ENCODE peak calls at places on chromosomes 5 and 9, in eight cellular contexts. One of them, this sample, is unnamed.
A peak's percentile ranks its signal among the peaks of the same experiment; 100 is the strongest.

GRCh38 chr9:120783611-120784047 is 9.6 kb downstream of the FBXW2 start:
- DNase-seq in NCI-H1930: peak; percentile 16
- DNase-seq in amniotic stem cell: no peak
- DNase-seq in GM13977: no peak
- DNase-seq in NCI-H460: no peak
- DNase-seq in astrocyte of the spinal cord: no peak
- DNase-seq in stimulated activated CD8-positive, alpha-beta memory T cell treated with anti-CD3 and anti-CD28 coated beads, Interleukin-2, amount 100 ng/mL, for 1 hour: no peak
- DNase-seq in prostate gland: peak; percentile 38
- DNase-seq in this sample: no peak

GRCh38 chr5:130109152-130109551 is 204.9 kb downstream of the CHSY3 start:
- DNase-seq in NCI-H1930: peak; percentile 1
- DNase-seq in amniotic stem cell: no peak
- DNase-seq in GM13977: peak; percentile 10
- DNase-seq in NCI-H460: peak; percentile 63
- DNase-seq in astrocyte of the spinal cord: peak; percentile 57
- DNase-seq in stimulated activated CD8-positive, alpha-beta memory T cell treated with anti-CD3 and anti-CD28 coated beads, Interleukin-2, amount 100 ng/mL, for 1 hour: no peak
- DNase-seq in prostate gland: no peak
- DNase-seq in this sample: no peak

GRCh38 chr9:3413984-3414383 is 111.8 kb downstream of the RFX3 start:
- DNase-seq in NCI-H1930: no peak
- DNase-seq in amniotic stem cell: no peak
- DNase-seq in GM13977: no peak
- DNase-seq in NCI-H460: no peak
- DNase-seq in astrocyte of the spinal cord: no peak
- DNase-seq in stimulated activated CD8-positive, alpha-beta memory T cell treated with anti-CD3 and anti-CD28 coated beads, Interleukin-2, amount 100 ng/mL, for 1 hour: no peak
- DNase-seq in prostate gland: no peak
- DNase-seq in this sample: no peak

GRCh38 chr9:128203842-128204551 is 818 bp downstream of the DNM1 start:
- DNase-seq in NCI-H1930: peak; percentile 15
- DNase-seq in amniotic stem cell: no peak
- DNase-seq in GM13977: no peak
- DNase-seq in NCI-H460: no peak
- DNase-seq in astrocyte of the spinal cord: peak; percentile 34
- DNase-seq in stimulated activated CD8-positive, alpha-beta memory T cell treated with anti-CD3 and anti-CD28 coated beads, Interleukin-2, amount 100 ng/mL, for 1 hour: no peak
- DNase-seq in prostate gland: no peak
- DNase-seq in this sample: no peak

GRCh38 chr9:107807183-107807582 is 317.6 kb upstream of the KLF4 start:
- DNase-seq in NCI-H1930: no peak
- DNase-seq in amniotic stem cell: no peak
- DNase-seq in GM13977: no peak
- DNase-seq in NCI-H460: no peak
- DNase-seq in astrocyte of the spinal cord: peak; percentile 22
- DNase-seq in stimulated activated CD8-positive, alpha-beta memory T cell treated with anti-CD3 and anti-CD28 coated beads, Interleukin-2, amount 100 ng/mL, for 1 hour: no peak
- DNase-seq in prostate gland: no peak
- DNase-seq in this sample: no peak

GRCh38 chr5:116448869-116449453 is 125.7 kb downstream of the SEMA6A start:
- DNase-seq in NCI-H1930: no peak
- DNase-seq in amniotic stem cell: no peak
- DNase-seq in GM13977: no peak
- DNase-seq in NCI-H460: no peak
- DNase-seq in astrocyte of the spinal cord: no peak
- DNase-seq in stimulated activated CD8-positive, alpha-beta memory T cell treated with anti-CD3 and anti-CD28 coated beads, Interleukin-2, amount 100 ng/mL, for 1 hour: no peak
- DNase-seq in prostate gland: no peak
- DNase-seq in this sample: no peak

GRCh38 chr9:109213300-109214121 is 46.5 kb upstream of the FRRS1L start:
- DNase-seq in NCI-H1930: no peak
- DNase-seq in amniotic stem cell: no peak
- DNase-seq in GM13977: no peak
- DNase-seq in NCI-H460: no peak
- DNase-seq in astrocyte of the spinal cord: no peak
- DNase-seq in stimulated activated CD8-positive, alpha-beta memory T cell treated with anti-CD3 and anti-CD28 coated beads, Interleukin-2, amount 100 ng/mL, for 1 hour: no peak
- DNase-seq in prostate gland: peak; percentile 51
- DNase-seq in this sample: no peak

GRCh38 chr9:124312290-124313265 is 54.8 kb downstream of the NEK6 start:
- DNase-seq in NCI-H1930: no peak
- DNase-seq in amniotic stem cell: no peak
- DNase-seq in GM13977: no peak
- DNase-seq in NCI-H460: no peak
- DNase-seq in astrocyte of the spinal cord: no peak
- DNase-seq in stimulated activated CD8-positive, alpha-beta memory T cell treated with anti-CD3 and anti-CD28 coated beads, Interleukin-2, amount 100 ng/mL, for 1 hour: no peak
- DNase-seq in prostate gland: no peak
- DNase-seq in this sample: no peak

GRCh38 chr5:157342822-157343402 is 77.0 kb downstream of the CYFIP2 start:
- DNase-seq in NCI-H1930: no peak
- DNase-seq in amniotic stem cell: no peak
- DNase-seq in GM13977: peak; percentile 27
- DNase-seq in NCI-H460: peak; percentile 46
- DNase-seq in astrocyte of the spinal cord: peak; percentile 7
- DNase-seq in stimulated activated CD8-positive, alpha-beta memory T cell treated with anti-CD3 and anti-CD28 coated beads, Interleukin-2, amount 100 ng/mL, for 1 hour: no peak
- DNase-seq in prostate gland: no peak
- DNase-seq in this sample: no peak

GRCh38 chr5:94969174-94969573 is 315.7 kb downstream of the MCTP1 start:
- DNase-seq in NCI-H1930: no peak
- DNase-seq in amniotic stem cell: no peak
- DNase-seq in GM13977: no peak
- DNase-seq in NCI-H460: peak; percentile 34
- DNase-seq in astrocyte of the spinal cord: peak; percentile 69
- DNase-seq in stimulated activated CD8-positive, alpha-beta memory T cell treated with anti-CD3 and anti-CD28 coated beads, Interleukin-2, amount 100 ng/mL, for 1 hour: no peak
- DNase-seq in prostate gland: no peak
- DNase-seq in this sample: no peak

GRCh38 chr5:74945561-74946165 is 79.5 kb upstream of the FAM169A start:
- DNase-seq in NCI-H1930: no peak
- DNase-seq in amniotic stem cell: no peak
- DNase-seq in GM13977: peak; percentile 38
- DNase-seq in NCI-H460: no peak
- DNase-seq in astrocyte of the spinal cord: no peak
- DNase-seq in stimulated activated CD8-positive, alpha-beta memory T cell treated with anti-CD3 and anti-CD28 coated beads, Interleukin-2, amount 100 ng/mL, for 1 hour: no peak
- DNase-seq in prostate gland: no peak
- DNase-seq in this sample: no peak

GRCh38 chr9:127099664-127100063 is 22.8 kb downstream of the ANGPTL2 start:
- DNase-seq in NCI-H1930: no peak
- DNase-seq in amniotic stem cell: no peak
- DNase-seq in GM13977: no peak
- DNase-seq in NCI-H460: no peak
- DNase-seq in astrocyte of the spinal cord: no peak
- DNase-seq in stimulated activated CD8-positive, alpha-beta memory T cell treated with anti-CD3 and anti-CD28 coated beads, Interleukin-2, amount 100 ng/mL, for 1 hour: no peak
- DNase-seq in prostate gland: no peak
- DNase-seq in this sample: no peak

GRCh38 chr5:169788168-169788567 is 151.1 kb downstream of the DOCK2 start:
- DNase-seq in NCI-H1930: no peak
- DNase-seq in amniotic stem cell: no peak
- DNase-seq in GM13977: no peak
- DNase-seq in NCI-H460: peak; percentile 92
- DNase-seq in astrocyte of the spinal cord: peak; percentile 30
- DNase-seq in stimulated activated CD8-positive, alpha-beta memory T cell treated with anti-CD3 and anti-CD28 coated beads, Interleukin-2, amount 100 ng/mL, for 1 hour: no peak
- DNase-seq in prostate gland: no peak
- DNase-seq in this sample: no peak

GRCh38 chr5:90909945-90910344 is 351.3 kb downstream of the ADGRV1 start:
- DNase-seq in NCI-H1930: no peak
- DNase-seq in amniotic stem cell: no peak
- DNase-seq in GM13977: no peak
- DNase-seq in NCI-H460: no peak
- DNase-seq in astrocyte of the spinal cord: no peak
- DNase-seq in stimulated activated CD8-positive, alpha-beta memory T cell treated with anti-CD3 and anti-CD28 coated beads, Interleukin-2, amount 100 ng/mL, for 1 hour: no peak
- DNase-seq in prostate gland: no peak
- DNase-seq in this sample: no peak

GRCh38 chr9:138049085-138049778 is 171.7 kb downstream of the CACNA1B start:
- DNase-seq in NCI-H1930: no peak
- DNase-seq in amniotic stem cell: no peak
- DNase-seq in GM13977: no peak
- DNase-seq in NCI-H460: no peak
- DNase-seq in astrocyte of the spinal cord: no peak
- DNase-seq in stimulated activated CD8-positive, alpha-beta memory T cell treated with anti-CD3 and anti-CD28 coated beads, Interleukin-2, amount 100 ng/mL, for 1 hour: no peak
- DNase-seq in prostate gland: no peak
- DNase-seq in this sample: no peak

GRCh38 chr9:82810902-82811301 is 252.0 kb downstream of the RASEF start:
- DNase-seq in NCI-H1930: no peak
- DNase-seq in amniotic stem cell: no peak
- DNase-seq in GM13977: no peak
- DNase-seq in NCI-H460: no peak
- DNase-seq in astrocyte of the spinal cord: peak; percentile 91
- DNase-seq in stimulated activated CD8-positive, alpha-beta memory T cell treated with anti-CD3 and anti-CD28 coated beads, Interleukin-2, amount 100 ng/mL, for 1 hour: no peak
- DNase-seq in prostate gland: peak; percentile 5
- DNase-seq in this sample: no peak

GRCh38 chr5:137938358-137939138 is 49.3 kb downstream of the PKD2L2 start:
- DNase-seq in NCI-H1930: no peak
- DNase-seq in amniotic stem cell: no peak
- DNase-seq in GM13977: peak; percentile 21
- DNase-seq in NCI-H460: no peak
- DNase-seq in astrocyte of the spinal cord: no peak
- DNase-seq in stimulated activated CD8-positive, alpha-beta memory T cell treated with anti-CD3 and anti-CD28 coated beads, Interleukin-2, amount 100 ng/mL, for 1 hour: no peak
- DNase-seq in prostate gland: no peak
- DNase-seq in this sample: no peak

GRCh38 chr9:93659044-93659836 is 82.9 kb downstream of the PHF2 start:
- DNase-seq in NCI-H1930: no peak
- DNase-seq in amniotic stem cell: no peak
- DNase-seq in GM13977: no peak
- DNase-seq in NCI-H460: no peak
- DNase-seq in astrocyte of the spinal cord: no peak
- DNase-seq in stimulated activated CD8-positive, alpha-beta memory T cell treated with anti-CD3 and anti-CD28 coated beads, Interleukin-2, amount 100 ng/mL, for 1 hour: no peak
- DNase-seq in prostate gland: no peak
- DNase-seq in this sample: no peak